ENCODE peak calls at places on chromosomes 7 and 10, in ten cellular contexts. One of them, this sample, is unnamed.
A peak's percentile ranks its signal among the peaks of the same experiment; 100 is the strongest.

GRCh38 chr10:14032406-14032998 is 298.2 kb downstream of the FRMD4A start:
- DNase-seq in caudate nucleus: no peak
- DNase-seq in lung microvascular endothelial cell: peak; percentile 58
- DNase-seq in fibroblast of the conjunctiva: no peak
- DNase-seq in PC-9: no peak
- DNase-seq in stimulated activated CD4-positive, alpha-beta T cell treated with anti-CD3 and anti-CD28 coated beads, TNF-alpha, amount 100 ng/mL, for 1 hour: no peak
- DNase-seq in tibial nerve: no peak
- DNase-seq in NCI-H1105 treated with DMSO at 0.1 percent for 48 hours: no peak
- DNase-seq in GM20000: peak; percentile 33
- DNase-seq in A549: no peak
- DNase-seq in this sample: no peak

GRCh38 chr10:124037286-124037685 is 56.1 kb downstream of the CHST15 start:
- DNase-seq in NCI-H1105 treated with DMSO at 0.1 percent for 48 hours: no peak
- DNase-seq in PC-9: no peak
- DNase-seq in fibroblast of the conjunctiva: no peak
- DNase-seq in GM20000: no peak
- DNase-seq in A549: no peak
- DNase-seq in stimulated activated CD4-positive, alpha-beta T cell treated with anti-CD3 and anti-CD28 coated beads, TNF-alpha, amount 100 ng/mL, for 1 hour: no peak
- DNase-seq in caudate nucleus: no peak
- DNase-seq in lung microvascular endothelial cell: no peak
- DNase-seq in tibial nerve: no peak
- DNase-seq in this sample: no peak

GRCh38 chr7:55438765-55439525 is 73.8 kb downstream of the LANCL2 start:
- DNase-seq in lung microvascular endothelial cell: peak; percentile 51
- DNase-seq in PC-9: no peak
- DNase-seq in caudate nucleus: no peak
- DNase-seq in fibroblast of the conjunctiva: no peak
- DNase-seq in NCI-H1105 treated with DMSO at 0.1 percent for 48 hours: peak; percentile 89
- DNase-seq in GM20000: no peak
- DNase-seq in tibial nerve: no peak
- DNase-seq in A549: no peak
- DNase-seq in stimulated activated CD4-positive, alpha-beta T cell treated with anti-CD3 and anti-CD28 coated beads, TNF-alpha, amount 100 ng/mL, for 1 hour: no peak
- DNase-seq in this sample: no peak

GRCh38 chr7:41046221-41046761 is 656.6 kb downstream of the INHBA start:
- DNase-seq in PC-9: no peak
- DNase-seq in GM20000: no peak
- DNase-seq in stimulated activated CD4-positive, alpha-beta T cell treated with anti-CD3 and anti-CD28 coated beads, TNF-alpha, amount 100 ng/mL, for 1 hour: no peak
- DNase-seq in A549: no peak
- DNase-seq in fibroblast of the conjunctiva: peak; percentile 29
- DNase-seq in NCI-H1105 treated with DMSO at 0.1 percent for 48 hours: no peak
- DNase-seq in tibial nerve: peak; percentile 23
- DNase-seq in caudate nucleus: no peak
- DNase-seq in lung microvascular endothelial cell: no peak
- DNase-seq in this sample: no peak

GRCh38 chr10:71850021-71850744 is 868 bp downstream of the PSAP start:
- DNase-seq in tibial nerve: no peak
- DNase-seq in NCI-H1105 treated with DMSO at 0.1 percent for 48 hours: no peak
- DNase-seq in A549: no peak
- DNase-seq in PC-9: peak; percentile 29
- DNase-seq in fibroblast of the conjunctiva: no peak
- DNase-seq in lung microvascular endothelial cell: no peak
- DNase-seq in stimulated activated CD4-positive, alpha-beta T cell treated with anti-CD3 and anti-CD28 coated beads, TNF-alpha, amount 100 ng/mL, for 1 hour: no peak
- DNase-seq in caudate nucleus: no peak
- DNase-seq in GM20000: no peak
- DNase-seq in this sample: no peak

GRCh38 chr10:98748298-98748697 is 301.6 kb upstream of the HPS1 start:
- DNase-seq in fibroblast of the conjunctiva: peak; percentile 0
- DNase-seq in tibial nerve: no peak
- DNase-seq in GM20000: peak; percentile 23
- DNase-seq in A549: no peak
- DNase-seq in NCI-H1105 treated with DMSO at 0.1 percent for 48 hours: peak; percentile 1
- DNase-seq in lung microvascular endothelial cell: peak; percentile 23
- DNase-seq in PC-9: no peak
- DNase-seq in stimulated activated CD4-positive, alpha-beta T cell treated with anti-CD3 and anti-CD28 coated beads, TNF-alpha, amount 100 ng/mL, for 1 hour: no peak
- DNase-seq in caudate nucleus: no peak
- DNase-seq in this sample: no peak

GRCh38 chr10:125629758-125630376 is 53.1 kb downstream of the TEX36 start:
- DNase-seq in lung microvascular endothelial cell: peak; percentile 88
- DNase-seq in PC-9: peak; percentile 65
- DNase-seq in tibial nerve: no peak
- DNase-seq in fibroblast of the conjunctiva: peak; percentile 35
- DNase-seq in stimulated activated CD4-positive, alpha-beta T cell treated with anti-CD3 and anti-CD28 coated beads, TNF-alpha, amount 100 ng/mL, for 1 hour: no peak
- DNase-seq in GM20000: peak; percentile 35
- DNase-seq in caudate nucleus: no peak
- DNase-seq in A549: peak; percentile 66
- DNase-seq in NCI-H1105 treated with DMSO at 0.1 percent for 48 hours: peak; percentile 63
- DNase-seq in this sample: no peak

GRCh38 chr7:41702635-41703371 is at the start of gene INHBA:
- DNase-seq in caudate nucleus: no peak
- DNase-seq in tibial nerve: no peak
- DNase-seq in NCI-H1105 treated with DMSO at 0.1 percent for 48 hours: no peak
- DNase-seq in PC-9: peak; percentile 79
- DNase-seq in fibroblast of the conjunctiva: no peak
- DNase-seq in GM20000: no peak
- DNase-seq in A549: no peak
- DNase-seq in stimulated activated CD4-positive, alpha-beta T cell treated with anti-CD3 and anti-CD28 coated beads, TNF-alpha, amount 100 ng/mL, for 1 hour: no peak
- DNase-seq in lung microvascular endothelial cell: peak; percentile 40
- DNase-seq in this sample: peak; percentile 39